ENCODE peak calls at places on chromosome 11, in ten cellular contexts. One of them, this sample, is unnamed.

GRCh38 chr11:19769820-19770219 is 57.2 kb downstream of the NAV2 start:
- DNase-seq in activated naive CD4-positive, alpha-beta T cell treated with anti-CD3 and anti-CD28 coated beads, Interleukin-2, amount 10 ng/mL, durations not matched to agents 7 days and 5 days: no peak
- DNase-seq in GM04504: no peak
- DNase-seq in smooth muscle cell of the brain vasculature: peak; percentile 77
- DNase-seq in retina: no peak
- DNase-seq in Calu3: no peak
- DNase-seq in stimulated activated CD4-positive, alpha-beta T cell treated with anti-CD3 and anti-CD28 coated beads, Interleukin-4, amount 100 ng/mL, for 48 hours: no peak
- DNase-seq in brain microvascular endothelial cell: peak; percentile 50
- DNase-seq in KBM-7: no peak
- DNase-seq in ascending aorta: no peak
- DNase-seq in this sample: no peak

GRCh38 chr11:47917643-47918369 is 62.6 kb upstream of the PTPRJ start:
- DNase-seq in smooth muscle cell of the brain vasculature: no peak
- DNase-seq in retina: no peak
- DNase-seq in stimulated activated CD4-positive, alpha-beta T cell treated with anti-CD3 and anti-CD28 coated beads, Interleukin-4, amount 100 ng/mL, for 48 hours: no peak
- DNase-seq in activated naive CD4-positive, alpha-beta T cell treated with anti-CD3 and anti-CD28 coated beads, Interleukin-2, amount 10 ng/mL, durations not matched to agents 7 days and 5 days: no peak
- DNase-seq in brain microvascular endothelial cell: peak; percentile 59
- DNase-seq in Calu3: peak; percentile 54
- DNase-seq in KBM-7: peak; percentile 93
- DNase-seq in GM04504: peak; percentile 48
- DNase-seq in ascending aorta: peak; percentile 94
- DNase-seq in this sample: peak; percentile 6

GRCh38 chr11:58577441-58578135 is 1.3 kb upstream of the ZFP91 start:
- DNase-seq in KBM-7: peak; percentile 94
- DNase-seq in retina: no peak
- DNase-seq in brain microvascular endothelial cell: peak; percentile 95
- DNase-seq in GM04504: peak; percentile 67
- DNase-seq in ascending aorta: peak; percentile 84
- DNase-seq in smooth muscle cell of the brain vasculature: peak; percentile 17
- DNase-seq in activated naive CD4-positive, alpha-beta T cell treated with anti-CD3 and anti-CD28 coated beads, Interleukin-2, amount 10 ng/mL, durations not matched to agents 7 days and 5 days: peak; percentile 78
- DNase-seq in stimulated activated CD4-positive, alpha-beta T cell treated with anti-CD3 and anti-CD28 coated beads, Interleukin-4, amount 100 ng/mL, for 48 hours: peak; percentile 71
- DNase-seq in Calu3: no peak
- DNase-seq in this sample: peak; percentile 64

GRCh38 chr11:86606849-86607481 is 65.5 kb downstream of the ME3 start:
- DNase-seq in Calu3: no peak
- DNase-seq in ascending aorta: no peak
- DNase-seq in retina: no peak
- DNase-seq in stimulated activated CD4-positive, alpha-beta T cell treated with anti-CD3 and anti-CD28 coated beads, Interleukin-4, amount 100 ng/mL, for 48 hours: no peak
- DNase-seq in smooth muscle cell of the brain vasculature: no peak
- DNase-seq in brain microvascular endothelial cell: peak; percentile 45
- DNase-seq in KBM-7: no peak
- DNase-seq in activated naive CD4-positive, alpha-beta T cell treated with anti-CD3 and anti-CD28 coated beads, Interleukin-2, amount 10 ng/mL, durations not matched to agents 7 days and 5 days: no peak
- DNase-seq in GM04504: no peak
- DNase-seq in this sample: no peak

GRCh38 chr11:35115688-35116030 is 23.3 kb upstream of the CD44 start:
- DNase-seq in KBM-7: no peak
- DNase-seq in Calu3: no peak
- DNase-seq in GM04504: no peak
- DNase-seq in smooth muscle cell of the brain vasculature: no peak
- DNase-seq in activated naive CD4-positive, alpha-beta T cell treated with anti-CD3 and anti-CD28 coated beads, Interleukin-2, amount 10 ng/mL, durations not matched to agents 7 days and 5 days: no peak
- DNase-seq in brain microvascular endothelial cell: no peak
- DNase-seq in stimulated activated CD4-positive, alpha-beta T cell treated with anti-CD3 and anti-CD28 coated beads, Interleukin-4, amount 100 ng/mL, for 48 hours: no peak
- DNase-seq in ascending aorta: no peak
- DNase-seq in retina: no peak
- DNase-seq in this sample: no peak

GRCh38 chr11:330307-330693 is 9.6 kb upstream of the IFITM3 start:
- DNase-seq in brain microvascular endothelial cell: no peak
- DNase-seq in Calu3: no peak
- DNase-seq in KBM-7: no peak
- DNase-seq in ascending aorta: no peak
- DNase-seq in GM04504: no peak
- DNase-seq in smooth muscle cell of the brain vasculature: no peak
- DNase-seq in retina: no peak
- DNase-seq in stimulated activated CD4-positive, alpha-beta T cell treated with anti-CD3 and anti-CD28 coated beads, Interleukin-4, amount 100 ng/mL, for 48 hours: no peak
- DNase-seq in activated naive CD4-positive, alpha-beta T cell treated with anti-CD3 and anti-CD28 coated beads, Interleukin-2, amount 10 ng/mL, durations not matched to agents 7 days and 5 days: no peak
- DNase-seq in this sample: no peak

GRCh38 chr11:127252321-127252720 is 251.8 kb upstream of the KIRREL3 start:
- DNase-seq in KBM-7: no peak
- DNase-seq in GM04504: no peak
- DNase-seq in retina: no peak
- DNase-seq in stimulated activated CD4-positive, alpha-beta T cell treated with anti-CD3 and anti-CD28 coated beads, Interleukin-4, amount 100 ng/mL, for 48 hours: no peak
- DNase-seq in smooth muscle cell of the brain vasculature: no peak
- DNase-seq in Calu3: no peak
- DNase-seq in brain microvascular endothelial cell: no peak
- DNase-seq in activated naive CD4-positive, alpha-beta T cell treated with anti-CD3 and anti-CD28 coated beads, Interleukin-2, amount 10 ng/mL, durations not matched to agents 7 days and 5 days: no peak
- DNase-seq in ascending aorta: no peak
- DNase-seq in this sample: peak; percentile 21

GRCh38 chr11:45959851-45960250 is 37.4 kb downstream of the LARGE2 start:
- DNase-seq in Calu3: no peak
- DNase-seq in GM04504: peak; percentile 66
- DNase-seq in activated naive CD4-positive, alpha-beta T cell treated with anti-CD3 and anti-CD28 coated beads, Interleukin-2, amount 10 ng/mL, durations not matched to agents 7 days and 5 days: no peak
- DNase-seq in brain microvascular endothelial cell: no peak
- DNase-seq in KBM-7: no peak
- DNase-seq in smooth muscle cell of the brain vasculature: no peak
- DNase-seq in retina: no peak
- DNase-seq in stimulated activated CD4-positive, alpha-beta T cell treated with anti-CD3 and anti-CD28 coated beads, Interleukin-4, amount 100 ng/mL, for 48 hours: no peak
- DNase-seq in ascending aorta: no peak
- DNase-seq in this sample: no peak

GRCh38 chr11:46321757-46322156 is 25.5 kb upstream of the DGKZ start:
- DNase-seq in Calu3: no peak
- DNase-seq in smooth muscle cell of the brain vasculature: no peak
- DNase-seq in KBM-7: no peak
- DNase-seq in ascending aorta: no peak
- DNase-seq in stimulated activated CD4-positive, alpha-beta T cell treated with anti-CD3 and anti-CD28 coated beads, Interleukin-4, amount 100 ng/mL, for 48 hours: no peak
- DNase-seq in activated naive CD4-positive, alpha-beta T cell treated with anti-CD3 and anti-CD28 coated beads, Interleukin-2, amount 10 ng/mL, durations not matched to agents 7 days and 5 days: no peak
- DNase-seq in retina: no peak
- DNase-seq in brain microvascular endothelial cell: no peak
- DNase-seq in GM04504: no peak
- DNase-seq in this sample: no peak

GRCh38 chr11:704799-705645 is 1.0 kb upstream of the EPS8L2 start:
- DNase-seq in Calu3: peak; percentile 84
- DNase-seq in smooth muscle cell of the brain vasculature: no peak
- DNase-seq in activated naive CD4-positive, alpha-beta T cell treated with anti-CD3 and anti-CD28 coated beads, Interleukin-2, amount 10 ng/mL, durations not matched to agents 7 days and 5 days: no peak
- DNase-seq in retina: no peak
- DNase-seq in GM04504: no peak
- DNase-seq in KBM-7: no peak
- DNase-seq in stimulated activated CD4-positive, alpha-beta T cell treated with anti-CD3 and anti-CD28 coated beads, Interleukin-4, amount 100 ng/mL, for 48 hours: no peak
- DNase-seq in brain microvascular endothelial cell: no peak
- DNase-seq in ascending aorta: no peak
- DNase-seq in this sample: no peak

GRCh38 chr11:24861440-24861839 is 364.6 kb downstream of the LUZP2 start:
- DNase-seq in brain microvascular endothelial cell: no peak
- DNase-seq in KBM-7: no peak
- DNase-seq in activated naive CD4-positive, alpha-beta T cell treated with anti-CD3 and anti-CD28 coated beads, Interleukin-2, amount 10 ng/mL, durations not matched to agents 7 days and 5 days: no peak
- DNase-seq in ascending aorta: no peak
- DNase-seq in GM04504: no peak
- DNase-seq in stimulated activated CD4-positive, alpha-beta T cell treated with anti-CD3 and anti-CD28 coated beads, Interleukin-4, amount 100 ng/mL, for 48 hours: no peak
- DNase-seq in smooth muscle cell of the brain vasculature: no peak
- DNase-seq in retina: no peak
- DNase-seq in Calu3: no peak
- DNase-seq in this sample: no peak

GRCh38 chr11:76888989-76889388 is 28.3 kb downstream of the ACER3 start:
- DNase-seq in activated naive CD4-positive, alpha-beta T cell treated with anti-CD3 and anti-CD28 coated beads, Interleukin-2, amount 10 ng/mL, durations not matched to agents 7 days and 5 days: no peak
- DNase-seq in ascending aorta: no peak
- DNase-seq in KBM-7: no peak
- DNase-seq in GM04504: no peak
- DNase-seq in stimulated activated CD4-positive, alpha-beta T cell treated with anti-CD3 and anti-CD28 coated beads, Interleukin-4, amount 100 ng/mL, for 48 hours: no peak
- DNase-seq in smooth muscle cell of the brain vasculature: no peak
- DNase-seq in brain microvascular endothelial cell: peak; percentile 67
- DNase-seq in retina: no peak
- DNase-seq in Calu3: no peak
- DNase-seq in this sample: no peak

GRCh38 chr11:115939726-115940421 is 435.7 kb upstream of the CADM1 start:
- DNase-seq in retina: no peak
- DNase-seq in stimulated activated CD4-positive, alpha-beta T cell treated with anti-CD3 and anti-CD28 coated beads, Interleukin-4, amount 100 ng/mL, for 48 hours: no peak
- DNase-seq in smooth muscle cell of the brain vasculature: no peak
- DNase-seq in Calu3: no peak
- DNase-seq in KBM-7: no peak
- DNase-seq in ascending aorta: no peak
- DNase-seq in GM04504: no peak
- DNase-seq in brain microvascular endothelial cell: no peak
- DNase-seq in activated naive CD4-positive, alpha-beta T cell treated with anti-CD3 and anti-CD28 coated beads, Interleukin-2, amount 10 ng/mL, durations not matched to agents 7 days and 5 days: no peak
- DNase-seq in this sample: no peak

GRCh38 chr11:75737314-75737713 is 19.7 kb downstream of the MOGAT2 start:
- DNase-seq in Calu3: no peak
- DNase-seq in stimulated activated CD4-positive, alpha-beta T cell treated with anti-CD3 and anti-CD28 coated beads, Interleukin-4, amount 100 ng/mL, for 48 hours: no peak
- DNase-seq in ascending aorta: no peak
- DNase-seq in brain microvascular endothelial cell: no peak
- DNase-seq in retina: no peak
- DNase-seq in GM04504: no peak
- DNase-seq in KBM-7: no peak
- DNase-seq in smooth muscle cell of the brain vasculature: no peak
- DNase-seq in activated naive CD4-positive, alpha-beta T cell treated with anti-CD3 and anti-CD28 coated beads, Interleukin-2, amount 10 ng/mL, durations not matched to agents 7 days and 5 days: no peak
- DNase-seq in this sample: no peak

GRCh38 chr11:88404363-88404762 is 66.8 kb upstream of the CTSC start:
- DNase-seq in activated naive CD4-positive, alpha-beta T cell treated with anti-CD3 and anti-CD28 coated beads, Interleukin-2, amount 10 ng/mL, durations not matched to agents 7 days and 5 days: no peak
- DNase-seq in stimulated activated CD4-positive, alpha-beta T cell treated with anti-CD3 and anti-CD28 coated beads, Interleukin-4, amount 100 ng/mL, for 48 hours: no peak
- DNase-seq in KBM-7: no peak
- DNase-seq in brain microvascular endothelial cell: no peak
- DNase-seq in smooth muscle cell of the brain vasculature: no peak
- DNase-seq in ascending aorta: no peak
- DNase-seq in Calu3: no peak
- DNase-seq in GM04504: no peak
- DNase-seq in retina: no peak
- DNase-seq in this sample: no peak

GRCh38 chr11:67301951-67302516 is 1.3 kb upstream of the SSH3 start:
- DNase-seq in KBM-7: no peak
- DNase-seq in activated naive CD4-positive, alpha-beta T cell treated with anti-CD3 and anti-CD28 coated beads, Interleukin-2, amount 10 ng/mL, durations not matched to agents 7 days and 5 days: peak; percentile 18
- DNase-seq in retina: peak; percentile 85
- DNase-seq in ascending aorta: peak; percentile 62
- DNase-seq in Calu3: no peak
- DNase-seq in brain microvascular endothelial cell: peak; percentile 61
- DNase-seq in GM04504: no peak
- DNase-seq in smooth muscle cell of the brain vasculature: peak; percentile 80
- DNase-seq in stimulated activated CD4-positive, alpha-beta T cell treated with anti-CD3 and anti-CD28 coated beads, Interleukin-4, amount 100 ng/mL, for 48 hours: no peak
- DNase-seq in this sample: no peak

GRCh38 chr11:82995754-82996398 is 75.8 kb downstream of the RAB30 start:
- DNase-seq in GM04504: peak; percentile 61
- DNase-seq in stimulated activated CD4-positive, alpha-beta T cell treated with anti-CD3 and anti-CD28 coated beads, Interleukin-4, amount 100 ng/mL, for 48 hours: no peak
- DNase-seq in brain microvascular endothelial cell: peak; percentile 60
- DNase-seq in retina: no peak
- DNase-seq in activated naive CD4-positive, alpha-beta T cell treated with anti-CD3 and anti-CD28 coated beads, Interleukin-2, amount 10 ng/mL, durations not matched to agents 7 days and 5 days: no peak
- DNase-seq in smooth muscle cell of the brain vasculature: no peak
- DNase-seq in Calu3: no peak
- DNase-seq in KBM-7: no peak
- DNase-seq in ascending aorta: no peak
- DNase-seq in this sample: no peak

GRCh38 chr11:46639197-46639839 is 22.0 kb downstream of the ATG13 start:
- DNase-seq in activated naive CD4-positive, alpha-beta T cell treated with anti-CD3 and anti-CD28 coated beads, Interleukin-2, amount 10 ng/mL, durations not matched to agents 7 days and 5 days: no peak
- DNase-seq in Calu3: no peak
- DNase-seq in KBM-7: peak; percentile 92
- DNase-seq in retina: no peak
- DNase-seq in GM04504: no peak
- DNase-seq in ascending aorta: no peak
- DNase-seq in brain microvascular endothelial cell: no peak
- DNase-seq in stimulated activated CD4-positive, alpha-beta T cell treated with anti-CD3 and anti-CD28 coated beads, Interleukin-4, amount 100 ng/mL, for 48 hours: no peak
- DNase-seq in smooth muscle cell of the brain vasculature: no peak
- DNase-seq in this sample: no peak

GRCh38 chr11:1760351-1761109 is 3.2 kb downstream of the CTSD start:
- DNase-seq in smooth muscle cell of the brain vasculature: no peak
- DNase-seq in ascending aorta: peak; percentile 93
- DNase-seq in retina: no peak
- DNase-seq in KBM-7: no peak
- DNase-seq in activated naive CD4-positive, alpha-beta T cell treated with anti-CD3 and anti-CD28 coated beads, Interleukin-2, amount 10 ng/mL, durations not matched to agents 7 days and 5 days: no peak
- DNase-seq in brain microvascular endothelial cell: peak; percentile 67
- DNase-seq in GM04504: peak; percentile 72
- DNase-seq in stimulated activated CD4-positive, alpha-beta T cell treated with anti-CD3 and anti-CD28 coated beads, Interleukin-4, amount 100 ng/mL, for 48 hours: no peak
- DNase-seq in Calu3: peak; percentile 62
- DNase-seq in this sample: peak; percentile 90

GRCh38 chr11:17428930-17429329 is 40.5 kb upstream of the KCNJ11 start:
- DNase-seq in brain microvascular endothelial cell: no peak
- DNase-seq in activated naive CD4-positive, alpha-beta T cell treated with anti-CD3 and anti-CD28 coated beads, Interleukin-2, amount 10 ng/mL, durations not matched to agents 7 days and 5 days: no peak
- DNase-seq in smooth muscle cell of the brain vasculature: no peak
- DNase-seq in KBM-7: no peak
- DNase-seq in Calu3: no peak
- DNase-seq in GM04504: no peak
- DNase-seq in ascending aorta: no peak
- DNase-seq in stimulated activated CD4-positive, alpha-beta T cell treated with anti-CD3 and anti-CD28 coated beads, Interleukin-4, amount 100 ng/mL, for 48 hours: no peak
- DNase-seq in retina: no peak
- DNase-seq in this sample: no peak

GRCh38 chr11:12164061-12165014 is 53.9 kb downstream of the MICAL2 start:
- DNase-seq in KBM-7: no peak
- DNase-seq in retina: no peak
- DNase-seq in brain microvascular endothelial cell: peak; percentile 77
- DNase-seq in ascending aorta: peak; percentile 74
- DNase-seq in smooth muscle cell of the brain vasculature: no peak
- DNase-seq in Calu3: peak; percentile 63
- DNase-seq in activated naive CD4-positive, alpha-beta T cell treated with anti-CD3 and anti-CD28 coated beads, Interleukin-2, amount 10 ng/mL, durations not matched to agents 7 days and 5 days: no peak
- DNase-seq in GM04504: peak; percentile 54
- DNase-seq in stimulated activated CD4-positive, alpha-beta T cell treated with anti-CD3 and anti-CD28 coated beads, Interleukin-4, amount 100 ng/mL, for 48 hours: no peak
- DNase-seq in this sample: peak; percentile 31